ENCODE peak calls at places on chromosomes 3 and 15, in four cellular contexts. P is cardiac muscle cell, W is suprapubic skin, M is tibial nerve. Z is an unnamed sample.

GRCh38 chr3:40366203-40367162 is 20.5 kb upstream of the ENTPD3 start:
- DNase-seq in P (no peak), W (no peak), M (no peak), Z (no peak)

GRCh38 chr3:144466114-144466513 is 494.5 kb downstream of the DIPK2A start:
- DNase-seq in P (no peak), W (no peak), M (no peak), Z (no peak)

GRCh38 chr15:90495067-90495466 is 34.7 kb upstream of the CRTC3 start:
- DNase-seq in P (no peak), W (no peak), M (no peak), Z (no peak)

GRCh38 chr3:195059471-195060216 is 211.3 kb downstream of the XXYLT1 start:
- DNase-seq in P (no peak), W (no peak), M (no peak), Z (no peak)

GRCh38 chr3:133535971-133536634 is 37.4 kb upstream of the CDV3 start:
- DNase-seq in P (no peak), W (no peak), M (no peak), Z (no peak)

GRCh38 chr3:196604548-196604947 is 34.9 kb upstream of the NRROS start:
- DNase-seq in P (no peak), W (no peak), M (no peak), Z (no peak)

GRCh38 chr3:28924744-28925360 is 356.0 kb upstream of the RBMS3 start:
- DNase-seq in P (no peak), W (no peak), M (no peak), Z (no peak)

GRCh38 chr3:109155828-109156227 is 19.3 kb downstream of the C3orf85 start:
- DNase-seq in P (no peak), W (no peak), M (no peak), Z (no peak)

GRCh38 chr3:188533612-188534357 is 379.8 kb downstream of the LPP start:
- DNase-seq in P (no peak), W (no peak), M (no peak), Z (no peak)

GRCh38 chr3:106811376-106811775 is 565.9 kb upstream of the CCDC54 start:
- DNase-seq in P (no peak), W (no peak), M (no peak), Z (no peak)

GRCh38 chr3:13215940-13216546 is 142.8 kb upstream of the IQSEC1 start:
- DNase-seq in P (no peak), W (no peak), M (no peak), Z (no peak)

GRCh38 chr3:129552287-129553050 is 9.5 kb downstream of the H1-8 start:
- DNase-seq in P (no peak), W (no peak), M (no peak), Z (no peak)

GRCh38 chr3:152428577-152428976 is 159.8 kb downstream of the MBNL1 start:
- DNase-seq in P (no peak), W (no peak), M (no peak), Z (no peak)

GRCh38 chr3:43707998-43708397 is 17.3 kb downstream of the ABHD5 start:
- DNase-seq in P (no peak), W (no peak), M (no peak), Z (no peak)

GRCh38 chr3:151796105-151796705 is 17.7 kb upstream of the AADAC start:
- DNase-seq in P (no peak), W (no peak), M (no peak), Z (no peak)

GRCh38 chr3:67744699-67745098 is 90.3 kb upstream of the SUCLG2 start:
- DNase-seq in P (no peak), W (no peak), M (no peak), Z (no peak)

GRCh38 chr15:74664028-74664616 is 31.7 kb downstream of the EDC3 start:
- DNase-seq in P (no peak), W (no peak), M (no peak), Z (no peak)

GRCh38 chr3:149604125-149604851 is 53.5 kb downstream of the WWTR1 start:
- DNase-seq in P (no peak), W (no peak), M (no peak), Z (no peak)

DNA sequence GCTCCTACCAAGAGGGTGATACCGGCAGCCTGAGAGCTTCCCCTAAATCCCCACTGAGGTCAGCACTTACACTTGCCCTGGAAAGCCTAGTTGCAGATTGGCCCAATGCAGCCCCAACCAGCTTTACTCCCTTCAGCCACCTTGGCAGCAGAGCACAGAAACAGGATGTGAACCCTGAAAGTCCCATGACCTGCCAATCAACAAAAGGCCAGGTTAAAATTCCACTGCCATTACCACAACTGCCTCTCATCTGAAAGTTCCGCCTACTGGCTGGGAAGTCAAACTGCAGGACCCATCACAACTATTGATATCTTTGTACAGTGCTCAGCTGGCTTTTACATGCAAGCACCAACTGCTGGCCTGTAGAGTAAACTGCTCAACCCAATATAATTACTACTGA is 156.2 kb downstream of the ZMAT3 start:
- DNase-seq in P (no peak), W (no peak), M (no peak), Z (no peak)
- H3K9me3 ChIP-seq in P (no peaks in the 10 kb centered on the region), W (peaks cover 11% of the 10 kb centered on the region), M (no peaks in the 10 kb centered on the region), Z (peaks cover 4% of the 10 kb centered on the region)

DNA sequence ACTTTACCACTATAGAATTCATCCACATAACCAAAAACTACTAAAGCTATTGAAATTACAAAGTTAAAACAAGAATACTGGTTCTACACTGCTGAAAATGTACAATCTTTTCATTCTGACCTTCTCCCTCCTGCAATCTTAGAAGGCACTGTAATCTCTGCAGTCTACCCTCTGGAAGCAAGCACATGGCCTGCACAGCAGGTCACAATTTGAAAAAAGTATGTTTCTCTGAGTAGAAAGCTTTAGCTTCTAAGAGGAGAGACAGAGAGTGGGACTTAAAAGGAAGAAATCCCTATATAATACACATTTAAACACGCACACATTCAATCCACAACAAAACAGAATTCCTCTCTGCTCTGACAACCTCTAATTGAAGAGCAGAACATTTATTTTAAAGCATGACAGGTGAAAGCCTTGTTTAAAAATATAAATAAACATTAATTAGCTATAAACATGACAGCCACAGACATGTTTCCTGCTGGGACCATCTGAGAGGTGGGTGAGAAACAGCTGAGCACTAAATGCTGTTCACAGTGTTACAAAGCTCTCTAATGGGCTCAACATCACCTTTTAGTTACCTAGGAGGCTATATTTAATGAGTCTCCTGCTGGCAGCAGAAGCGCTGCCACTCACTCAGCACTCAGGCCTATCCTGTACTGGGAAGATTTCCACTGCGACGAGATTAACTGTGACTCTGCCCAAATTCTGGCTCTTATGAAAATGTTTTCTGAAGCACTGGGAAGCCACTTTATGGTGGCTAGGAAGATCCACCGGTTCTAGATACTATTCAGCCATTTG is 447.5 kb downstream of the AGBL1 start:
- DNase-seq in P (no peak), W (no peak), M (no peak), Z (no peak)
- H3K9me3 ChIP-seq in P (no peaks in the 10 kb centered on the region), W (peaks cover 5% of the 10 kb centered on the region), M (no peaks in the 10 kb centered on the region), Z (no peaks in the 10 kb centered on the region)

GRCh38 chr3:44712455-44713075 is at the start of gene ZNF502:
- DNase-seq in P (peak; percentile 78), W (peak; percentile 87), M (peak; percentile 63), Z (no peak)
- H3K9me3 ChIP-seq in P (no peaks in the 10 kb centered on the region), W (no peaks in the 10 kb centered on the region), M (no peaks in the 10 kb centered on the region), Z (no peaks in the 10 kb centered on the region)

DNA sequence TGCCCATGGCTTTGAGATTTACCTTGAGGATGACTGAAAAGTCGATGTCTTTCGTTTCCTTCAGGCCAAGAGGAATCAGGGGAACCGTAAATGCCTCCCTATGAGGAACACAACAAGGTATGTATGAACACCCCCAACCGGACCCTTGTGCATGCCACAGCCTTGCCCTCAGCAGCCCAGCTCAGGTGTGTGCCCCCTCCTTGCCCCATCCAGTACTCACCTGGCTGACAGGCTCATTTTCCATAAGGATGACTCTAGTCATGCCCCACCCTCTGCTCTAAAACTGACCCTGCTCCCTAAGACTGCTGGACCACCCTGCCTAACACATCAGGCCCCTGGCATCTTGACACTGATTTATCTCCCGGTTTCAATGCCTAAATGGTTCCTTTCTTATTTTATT is 270.0 kb downstream of the GOLGA6L6 start:
- DNase-seq in P (no peak), W (no peak), M (no peak), Z (no peak)
- H3K9me3 ChIP-seq in P (peaks cover 35% of the 10 kb centered on the region), W (peaks cover 11% of the 10 kb centered on the region), M (no peaks in the 10 kb centered on the region), Z (peaks cover 52% of the 10 kb centered on the region)